ENCODE peak calls at places on chromosomes 13 and 19, in six cellular contexts. One of them, this sample, is unnamed.

GRCh38 chr13:80337011-80337688 is 3.8 kb downstream of the SPRY2 start:
- DNase-seq in spleen: no peak
- DNase-seq in esophagus squamous epithelium: no peak
- DNase-seq in tibial nerve: no peak
- DNase-seq in thyroid gland: no peak
- DNase-seq in body of pancreas: no peak
- DNase-seq in this sample: no peak

GRCh38 chr19:49119411-49120324 is at the start of gene PPFIA3:
- DNase-seq in spleen: peak; percentile 89
- DNase-seq in esophagus squamous epithelium: no peak
- DNase-seq in tibial nerve: peak; percentile 42
- DNase-seq in thyroid gland: peak; percentile 78
- DNase-seq in body of pancreas: peak; percentile 87
- DNase-seq in this sample: peak; percentile 77

GRCh38 chr13:51942189-51942588 is 69.1 kb downstream of the ATP7B start:
- DNase-seq in spleen: no peak
- DNase-seq in esophagus squamous epithelium: no peak
- DNase-seq in tibial nerve: no peak
- DNase-seq in thyroid gland: no peak
- DNase-seq in body of pancreas: no peak
- DNase-seq in this sample: peak; percentile 89

GRCh38 chr19:45321848-45322247 is 827 bp downstream of the CKM start:
- DNase-seq in spleen: no peak
- DNase-seq in esophagus squamous epithelium: no peak
- DNase-seq in tibial nerve: no peak
- DNase-seq in thyroid gland: no peak
- DNase-seq in body of pancreas: no peak
- DNase-seq in this sample: no peak

GRCh38 chr13:60583196-60583908 is 186.3 kb downstream of the TDRD3 start:
- DNase-seq in spleen: no peak
- DNase-seq in esophagus squamous epithelium: no peak
- DNase-seq in tibial nerve: peak; percentile 22
- DNase-seq in thyroid gland: no peak
- DNase-seq in body of pancreas: no peak
- DNase-seq in this sample: no peak

GRCh38 chr13:42762917-42763316 is 18.5 kb upstream of the FAM216B start:
- DNase-seq in spleen: no peak
- DNase-seq in esophagus squamous epithelium: no peak
- DNase-seq in tibial nerve: no peak
- DNase-seq in thyroid gland: no peak
- DNase-seq in body of pancreas: no peak
- DNase-seq in this sample: no peak

GRCh38 chr19:40252395-40252794 is 25.9 kb upstream of the CCNP start:
- DNase-seq in spleen: no peak
- DNase-seq in esophagus squamous epithelium: no peak
- DNase-seq in tibial nerve: no peak
- DNase-seq in thyroid gland: peak; percentile 50
- DNase-seq in body of pancreas: no peak
- DNase-seq in this sample: no peak

GRCh38 chr19:29482855-29483640 is 42.7 kb upstream of the VSTM2B start:
- DNase-seq in spleen: no peak
- DNase-seq in esophagus squamous epithelium: no peak
- DNase-seq in tibial nerve: no peak
- DNase-seq in thyroid gland: no peak
- DNase-seq in body of pancreas: no peak
- DNase-seq in this sample: no peak

GRCh38 chr13:75910591-75910990 is 274.5 kb downstream of the LMO7 start:
- DNase-seq in spleen: no peak
- DNase-seq in esophagus squamous epithelium: no peak
- DNase-seq in tibial nerve: no peak
- DNase-seq in thyroid gland: no peak
- DNase-seq in body of pancreas: no peak
- DNase-seq in this sample: no peak

GRCh38 chr13:29696606-29697005 is 101.1 kb upstream of the SLC7A1 start:
- DNase-seq in spleen: no peak
- DNase-seq in esophagus squamous epithelium: no peak
- DNase-seq in tibial nerve: no peak
- DNase-seq in thyroid gland: no peak
- DNase-seq in body of pancreas: no peak
- DNase-seq in this sample: no peak

GRCh38 chr13:28117689-28118377 is 17.5 kb upstream of the FLT3 start:
- DNase-seq in spleen: no peak
- DNase-seq in esophagus squamous epithelium: no peak
- DNase-seq in tibial nerve: no peak
- DNase-seq in thyroid gland: peak; percentile 72
- DNase-seq in body of pancreas: peak; percentile 32
- DNase-seq in this sample: peak; percentile 46

GRCh38 chr19:6678690-6679109 is 8.7 kb upstream of the TNFSF14 start:
- DNase-seq in spleen: peak; percentile 10
- DNase-seq in esophagus squamous epithelium: no peak
- DNase-seq in tibial nerve: no peak
- DNase-seq in thyroid gland: no peak
- DNase-seq in body of pancreas: no peak
- DNase-seq in this sample: no peak

GRCh38 chr19:46727036-46727501 is 10.2 kb upstream of the PRKD2 start:
- DNase-seq in spleen: peak; percentile 78
- DNase-seq in esophagus squamous epithelium: no peak
- DNase-seq in tibial nerve: no peak
- DNase-seq in thyroid gland: no peak
- DNase-seq in body of pancreas: no peak
- DNase-seq in this sample: no peak

GRCh38 chr19:18265611-18265981 is 8.7 kb downstream of the IQCN start:
- DNase-seq in spleen: no peak
- DNase-seq in esophagus squamous epithelium: no peak
- DNase-seq in tibial nerve: no peak
- DNase-seq in thyroid gland: no peak
- DNase-seq in body of pancreas: no peak
- DNase-seq in this sample: no peak

GRCh38 chr13:73300718-73301425 is 242.1 kb downstream of the KLF5 start:
- DNase-seq in spleen: no peak
- DNase-seq in esophagus squamous epithelium: no peak
- DNase-seq in tibial nerve: no peak
- DNase-seq in thyroid gland: no peak
- DNase-seq in body of pancreas: no peak
- DNase-seq in this sample: no peak

GRCh38 chr13:111384441-111385181 is 64.2 kb downstream of the TEX29 start:
- DNase-seq in spleen: peak; percentile 25
- DNase-seq in esophagus squamous epithelium: no peak
- DNase-seq in tibial nerve: no peak
- DNase-seq in thyroid gland: no peak
- DNase-seq in body of pancreas: no peak
- DNase-seq in this sample: peak; percentile 8

GRCh38 chr13:45231722-45232121 is 30.9 kb upstream of the KCTD4 start:
- DNase-seq in spleen: no peak
- DNase-seq in esophagus squamous epithelium: no peak
- DNase-seq in tibial nerve: no peak
- DNase-seq in thyroid gland: no peak
- DNase-seq in body of pancreas: no peak
- DNase-seq in this sample: no peak

GRCh38 chr13:113117335-113117872 is 5.2 kb upstream of the F10 start:
- DNase-seq in spleen: peak; percentile 51
- DNase-seq in esophagus squamous epithelium: no peak
- DNase-seq in tibial nerve: no peak
- DNase-seq in thyroid gland: no peak
- DNase-seq in body of pancreas: no peak
- DNase-seq in this sample: peak; percentile 17

GRCh38 chr19:28609944-28610343 is 603.0 kb downstream of the UQCRFS1 start:
- DNase-seq in spleen: no peak
- DNase-seq in esophagus squamous epithelium: no peak
- DNase-seq in tibial nerve: no peak
- DNase-seq in thyroid gland: no peak
- DNase-seq in body of pancreas: no peak
- DNase-seq in this sample: no peak

GRCh38 chr13:36353001-36353400 is 6.8 kb upstream of the SPART start:
- DNase-seq in spleen: no peak
- DNase-seq in esophagus squamous epithelium: no peak
- DNase-seq in tibial nerve: no peak
- DNase-seq in thyroid gland: no peak
- DNase-seq in body of pancreas: no peak
- DNase-seq in this sample: no peak

GRCh38 chr19:7267792-7268736 is 26.1 kb downstream of the INSR start:
- DNase-seq in spleen: no peak
- DNase-seq in esophagus squamous epithelium: no peak
- DNase-seq in tibial nerve: no peak
- DNase-seq in thyroid gland: no peak
- DNase-seq in body of pancreas: no peak
- DNase-seq in this sample: no peak

GRCh38 chr13:60591348-60591747 is 194.3 kb downstream of the TDRD3 start:
- DNase-seq in spleen: no peak
- DNase-seq in esophagus squamous epithelium: no peak
- DNase-seq in tibial nerve: no peak
- DNase-seq in thyroid gland: no peak
- DNase-seq in body of pancreas: no peak
- DNase-seq in this sample: no peak

GRCh38 chr13:26867451-26868067 is 107.0 kb upstream of the GPR12 start:
- DNase-seq in spleen: no peak
- DNase-seq in esophagus squamous epithelium: no peak
- DNase-seq in tibial nerve: no peak
- DNase-seq in thyroid gland: peak; percentile 12
- DNase-seq in body of pancreas: no peak
- DNase-seq in this sample: no peak

GRCh38 chr13:51921790-51922740 is 60.3 kb downstream of the CCDC70 start:
- DNase-seq in spleen: no peak
- DNase-seq in esophagus squamous epithelium: no peak
- DNase-seq in tibial nerve: no peak
- DNase-seq in thyroid gland: no peak
- DNase-seq in body of pancreas: no peak
- DNase-seq in this sample: no peak

DNA sequence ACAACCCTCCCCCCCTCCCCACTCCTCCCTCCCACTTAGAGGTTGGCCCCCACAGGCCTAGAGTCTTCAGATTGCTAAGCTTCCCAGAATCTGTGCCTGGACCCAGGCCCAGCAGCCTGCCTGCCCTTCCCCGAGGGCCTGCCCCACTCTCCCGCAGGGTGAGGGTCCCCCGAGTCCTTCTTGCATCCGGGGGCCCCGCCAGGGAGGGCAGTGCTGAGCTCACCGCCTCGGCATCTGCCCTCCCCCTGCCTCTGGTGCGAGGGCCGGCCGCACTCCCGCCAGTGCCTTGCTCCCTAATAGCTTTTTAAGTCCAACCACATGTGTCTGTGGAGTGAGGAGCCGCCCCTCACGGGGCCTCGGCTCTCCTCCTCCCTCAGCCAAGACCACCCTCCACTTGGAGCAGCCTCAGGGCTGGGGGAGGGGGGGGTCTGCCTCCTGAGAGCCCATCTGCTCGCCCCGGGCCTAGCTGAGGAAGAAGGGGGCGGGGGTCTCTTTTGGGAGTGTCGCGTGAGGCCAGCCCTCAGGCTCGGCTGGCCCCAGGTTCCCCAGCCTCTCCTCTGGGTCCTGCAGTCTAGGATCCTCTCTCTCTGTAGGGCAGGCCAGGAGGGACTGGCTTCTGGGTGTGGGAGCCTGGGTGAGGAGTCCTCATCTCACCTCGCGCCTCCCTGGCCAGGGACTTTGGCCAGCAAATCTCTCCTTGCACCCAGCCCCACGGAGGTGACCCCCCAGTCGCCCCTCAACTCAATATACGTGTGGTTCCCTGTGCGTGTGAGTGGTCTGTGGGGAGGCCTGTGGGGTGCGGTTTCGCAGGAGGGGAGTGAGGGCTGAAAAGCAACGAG is 47.2 kb downstream of the LYL1 start:
- DNase-seq in spleen: no peak
- DNase-seq in esophagus squamous epithelium: no peak
- DNase-seq in tibial nerve: peak; percentile 83
- DNase-seq in thyroid gland: peak; percentile 87
- DNase-seq in body of pancreas: peak; percentile 53
- DNase-seq in this sample: peak; percentile 52
- H3K4me1 ChIP-seq in spleen: peaks cover 74% of the 10 kb centered on the region
- H3K4me1 ChIP-seq in esophagus squamous epithelium: peaks cover 92% of the 10 kb centered on the region
- H3K4me1 ChIP-seq in tibial nerve: peaks cover 94% of the 10 kb centered on the region
- H3K4me1 ChIP-seq in thyroid gland: peaks cover 100% of the 10 kb centered on the region
- H3K4me1 ChIP-seq in body of pancreas: peaks cover 93% of the 10 kb centered on the region
- H3K4me1 ChIP-seq in this sample: peaks cover 97% of the 10 kb centered on the region

DNA sequence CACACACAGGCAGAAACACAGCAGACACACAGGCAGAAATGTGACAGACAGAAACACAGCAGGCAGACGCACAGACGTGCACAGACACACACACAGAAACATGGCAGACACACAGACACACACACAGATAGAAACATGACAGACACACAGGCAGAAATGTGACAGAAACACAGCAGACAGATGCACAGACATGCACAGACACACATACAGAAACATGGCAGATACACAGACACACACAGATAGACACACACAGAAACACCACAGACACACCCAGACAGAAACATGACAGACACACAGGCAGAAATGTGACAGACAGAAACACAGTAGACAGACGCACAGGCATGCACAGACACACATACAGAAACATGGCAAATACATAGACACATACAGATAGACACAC is 1.3 kb downstream of the TBXA2R start:
- DNase-seq in spleen: no peak
- DNase-seq in esophagus squamous epithelium: no peak
- DNase-seq in tibial nerve: no peak
- DNase-seq in thyroid gland: no peak
- DNase-seq in body of pancreas: no peak
- DNase-seq in this sample: no peak
- H3K27ac ChIP-seq in spleen: peak overlapping the region; percentile 74
- H3K27ac ChIP-seq in esophagus squamous epithelium: peak overlapping the region; percentile 84
- H3K27ac ChIP-seq in tibial nerve: peak overlapping the region; percentile 66
- H3K27ac ChIP-seq in thyroid gland: no peak overlapping the region
- H3K27ac ChIP-seq in body of pancreas: no peak overlapping the region
- H3K27ac ChIP-seq in this sample: no peak overlapping the region

DNA sequence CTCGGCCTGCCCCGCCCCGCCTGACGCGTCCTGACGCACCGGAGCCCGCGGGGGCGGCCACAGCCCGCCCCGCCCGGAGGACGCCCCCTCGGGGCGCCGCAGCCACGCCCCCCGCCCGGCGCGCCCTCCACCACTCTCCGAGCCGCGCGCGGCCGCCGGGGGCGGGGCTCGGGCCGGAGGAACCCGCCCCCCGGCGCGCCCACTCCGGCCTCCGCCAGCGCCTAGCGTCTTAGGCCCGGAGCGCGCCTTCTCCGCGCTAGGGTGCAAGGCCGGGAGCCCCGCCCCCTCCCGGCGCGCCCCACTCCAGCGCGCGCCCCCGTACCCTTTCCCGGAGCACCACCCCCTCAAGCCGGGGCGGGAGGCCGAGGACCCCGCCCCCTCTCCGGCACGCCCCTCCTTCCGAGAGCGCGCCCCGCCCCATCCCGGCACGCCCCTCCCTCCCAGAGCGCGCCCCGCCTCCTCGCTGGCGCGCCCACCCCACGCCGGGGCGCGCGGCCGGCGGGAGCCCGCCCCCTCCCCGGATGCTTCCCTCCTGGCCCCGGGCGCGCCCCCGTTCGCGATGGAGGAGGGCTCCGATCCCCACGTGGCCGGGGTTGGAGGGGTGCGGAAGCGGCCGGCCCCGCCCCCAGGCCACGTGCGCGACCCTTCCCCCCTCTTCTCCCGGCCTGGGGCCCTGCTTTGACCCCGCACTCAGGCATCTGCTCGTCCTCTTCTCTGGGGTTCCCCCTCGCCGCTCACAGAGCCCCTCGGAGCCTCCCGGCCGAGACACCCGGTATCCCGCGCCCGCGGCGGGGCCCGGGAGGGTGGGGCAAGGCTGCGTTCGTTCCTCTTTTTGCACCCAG is 480 bp upstream of the KLF16 start:
- DNase-seq in spleen: peak; percentile 98
- DNase-seq in esophagus squamous epithelium: peak; percentile 84
- DNase-seq in tibial nerve: peak; percentile 72
- DNase-seq in thyroid gland: peak; percentile 87
- DNase-seq in body of pancreas: peak; percentile 84
- DNase-seq in this sample: peak; percentile 91
- TF ChIP-seq POLR2A in spleen: no peak
- TF ChIP-seq POLR2A in esophagus squamous epithelium: no peak
- TF ChIP-seq POLR2A in tibial nerve: no peak
- TF ChIP-seq POLR2A in thyroid gland: no peak
- TF ChIP-seq POLR2A in body of pancreas: no peak
- TF ChIP-seq POLR2A in this sample: no peak

GRCh38 chr19:42422576-42423461 is 4.4 kb downstream of the LIPE start:
- DNase-seq in spleen: peak; percentile 82
- DNase-seq in esophagus squamous epithelium: no peak
- DNase-seq in tibial nerve: no peak
- DNase-seq in thyroid gland: no peak
- DNase-seq in body of pancreas: no peak
- DNase-seq in this sample: no peak
- H3K4me1 ChIP-seq in spleen: peaks cover 57% of the 10 kb centered on the region
- H3K4me1 ChIP-seq in esophagus squamous epithelium: peaks cover 35% of the 10 kb centered on the region
- H3K4me1 ChIP-seq in tibial nerve: peaks cover 17% of the 10 kb centered on the region
- H3K4me1 ChIP-seq in thyroid gland: peaks cover 13% of the 10 kb centered on the region
- H3K4me1 ChIP-seq in body of pancreas: peaks cover 37% of the 10 kb centered on the region
- H3K4me1 ChIP-seq in this sample: peaks cover 37% of the 10 kb centered on the region